ENCODE peak calls at places on chromosomes 3 and 15, in five cellular contexts. H, Y, B, K and E are unnamed samples.

GRCh38 chr3:27714692-27715453 is 7.2 kb downstream of the EOMES start:
- DNase-seq in K (peak; percentile 58), B (peak; percentile 42), Y (peak; percentile 77), H (no peak), E (peak; percentile 62)

GRCh38 chr3:8204846-8205624 is 296.6 kb upstream of the LMCD1 start:
- DNase-seq in K (no peak), B (no peak), H (peak; percentile 3), Y (no peak), E (peak; percentile 94)

GRCh38 chr3:79162653-79163052 is 605.1 kb downstream of the ROBO1 start:
- DNase-seq in Y (no peak), B (no peak), H (peak; percentile 2), K (no peak), E (no peak)

GRCh38 chr15:27480141-27480530 is 509.2 kb downstream of the GABRG3 start:
- DNase-seq in H (no peak), Y (no peak), K (no peak), B (no peak), E (no peak)

GRCh38 chr3:157159037-157159761 is 748 bp downstream of the CCNL1 start:
- DNase-seq in H (peak; percentile 62), Y (peak; percentile 90), B (peak; percentile 84), K (peak; percentile 64), E (peak; percentile 87)

GRCh38 chr15:84609818-84610525 is 9.2 kb downstream of the ZSCAN2 start:
- DNase-seq in H (no peak), K (no peak), B (no peak), Y (no peak), E (no peak)

GRCh38 chr15:53457479-53457878 is 302.0 kb downstream of the WDR72 start:
- DNase-seq in B (no peak), Y (no peak), H (no peak), K (no peak), E (no peak)

GRCh38 chr3:30795176-30795575 is 99.3 kb downstream of the GADL1 start:
- DNase-seq in B (no peak), Y (no peak), H (no peak), K (no peak), E (no peak)

GRCh38 chr3:48656061-48656840 is 6.4 kb downstream of the CELSR3 start:
- DNase-seq in H (peak; percentile 77), K (peak; percentile 78), Y (peak; percentile 94), B (no peak), E (peak; percentile 91)

GRCh38 chr15:89657691-89658200 is 2.5 kb upstream of the KIF7 start:
- DNase-seq in Y (no peak), B (no peak), K (no peak), H (no peak), E (no peak)

GRCh38 chr3:81279481-81280273 is 481.8 kb downstream of the GBE1 start:
- DNase-seq in K (no peak), H (peak; percentile 7), Y (no peak), B (no peak), E (no peak)

GRCh38 chr15:90868261-90868689 is at the start of gene FURIN:
- DNase-seq in Y (no peak), K (no peak), H (no peak), B (no peak), E (peak; percentile 86)

GRCh38 chr15:65979316-65979715 is 110.0 kb downstream of the RAB11A start:
- DNase-seq in K (no peak), Y (no peak), H (no peak), B (no peak), E (peak; percentile 79)

GRCh38 chr3:72427575-72427974 is 420.7 kb downstream of the SHQ1 start:
- DNase-seq in B (no peak), K (no peak), H (no peak), Y (no peak), E (no peak)

GRCh38 chr3:126270145-126270811 is 86.9 kb downstream of the KLF15 start:
- DNase-seq in Y (peak; percentile 93), K (peak; percentile 95), H (peak; percentile 83), B (peak; percentile 62), E (peak; percentile 24)

GRCh38 chr15:50140097-50140496 is 21.1 kb upstream of the ATP8B4 start:
- DNase-seq in H (no peak), K (no peak), Y (no peak), B (no peak), E (no peak)

GRCh38 chr3:195094211-195094921 is 176.6 kb downstream of the XXYLT1 start:
- DNase-seq in Y (peak; percentile 61), H (no peak), B (no peak), K (no peak), E (no peak)

GRCh38 chr3:67551366-67552016 is 102.9 kb downstream of the SUCLG2 start:
- DNase-seq in Y (no peak), H (no peak), B (no peak), K (no peak), E (no peak)

GRCh38 chr3:123576119-123576518 is 8.7 kb downstream of the HACD2 start:
- DNase-seq in K (no peak), B (no peak), H (peak; percentile 20), Y (no peak), E (no peak)

GRCh38 chr3:26428992-26429391 is 193.6 kb upstream of the LRRC3B start:
- DNase-seq in K (no peak), H (no peak), Y (no peak), B (no peak), E (no peak)

GRCh38 chr15:52080031-52080430 is 32.5 kb downstream of the BCL2L10 start:
- DNase-seq in H (peak; percentile 32), Y (no peak), B (no peak), K (no peak), E (peak; percentile 91)

GRCh38 chr3:154730221-154730620 is 300.2 kb upstream of the GPR149 start:
- DNase-seq in H (no peak), B (no peak), K (no peak), Y (no peak), E (peak; percentile 24)

GRCh38 chr15:44087578-44088190 is 107.4 kb downstream of the FRMD5 start:
- DNase-seq in B (no peak), Y (no peak), K (no peak), H (peak; percentile 85), E (peak; percentile 86)

GRCh38 chr3:146975476-146975875 is 370.3 kb upstream of the PLSCR5 start:
- DNase-seq in K (no peak), H (no peak), Y (no peak), B (no peak), E (no peak)

GRCh38 chr15:24861014-24861690 is 93.6 kb upstream of the SNRPN start:
- DNase-seq in K (no peak), Y (no peak), B (no peak), H (no peak), E (peak; percentile 70)

GRCh38 chr3:133573054-133573628 is 345 bp upstream of the CDV3 start:
- DNase-seq in Y (peak; percentile 100), K (peak; percentile 100), H (peak; percentile 100), B (peak; percentile 100), E (peak; percentile 100)

GRCh38 chr3:157294953-157295352 is 135.0 kb upstream of the CCNL1 start:
- DNase-seq in Y (no peak), H (no peak), K (no peak), B (no peak), E (no peak)

GRCh38 chr3:70127192-70127591 is 127.7 kb downstream of the SAMMSON start:
- DNase-seq in B (no peak), H (no peak), Y (no peak), K (no peak), E (no peak)

GRCh38 chr3:124995460-124995994 is 60.3 kb downstream of the HEG1 start:
- DNase-seq in B (peak; percentile 61), K (peak; percentile 55), H (peak; percentile 63), Y (no peak), E (peak; percentile 57)

GRCh38 chr3:142724682-142725351 is 983 bp downstream of the TRPC1 start:
- DNase-seq in K (no peak), B (peak; percentile 55), H (peak; percentile 34), Y (peak; percentile 69), E (no peak)

DNA sequence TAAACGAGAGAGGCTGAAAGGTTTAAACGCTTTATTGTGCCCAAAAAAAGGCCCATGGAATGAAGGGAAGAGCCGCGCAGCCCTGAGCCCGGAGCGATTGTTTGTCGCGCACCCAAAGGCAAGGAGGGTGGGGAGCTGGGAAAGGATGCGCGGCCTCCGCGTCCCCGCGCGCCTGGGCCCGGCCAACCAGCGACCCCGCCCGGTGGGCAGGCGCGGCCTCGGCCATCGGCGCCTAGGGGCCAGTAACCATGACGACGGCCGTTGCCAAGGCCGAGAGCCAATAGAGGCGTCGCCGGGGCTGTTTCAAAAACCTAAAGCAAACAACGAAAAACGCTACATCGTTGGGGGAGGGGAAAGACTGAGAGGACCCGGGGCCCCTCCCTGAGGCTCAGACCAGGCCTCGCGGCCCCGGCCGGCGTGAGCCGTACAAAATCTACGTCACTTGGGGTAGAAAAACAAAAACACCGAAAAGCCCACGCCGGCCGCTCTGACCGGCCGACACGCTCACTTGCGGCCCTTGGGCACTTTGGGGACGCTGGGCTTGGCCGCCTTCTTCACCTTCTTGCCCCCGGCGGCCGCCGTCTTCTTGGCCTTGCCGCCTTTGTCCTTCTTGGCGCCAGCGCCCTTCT is 36.2 kb downstream of the HMCES start:
- DNase-seq in H (peak; percentile 95), K (peak; percentile 75), B (peak; percentile 95), Y (peak; percentile 89), E (peak; percentile 71)
- TF ChIP-seq CTCF in H (no peak), K (no peak), B (no peak), Y (peak; percentile 26), E (no peak)

DNA sequence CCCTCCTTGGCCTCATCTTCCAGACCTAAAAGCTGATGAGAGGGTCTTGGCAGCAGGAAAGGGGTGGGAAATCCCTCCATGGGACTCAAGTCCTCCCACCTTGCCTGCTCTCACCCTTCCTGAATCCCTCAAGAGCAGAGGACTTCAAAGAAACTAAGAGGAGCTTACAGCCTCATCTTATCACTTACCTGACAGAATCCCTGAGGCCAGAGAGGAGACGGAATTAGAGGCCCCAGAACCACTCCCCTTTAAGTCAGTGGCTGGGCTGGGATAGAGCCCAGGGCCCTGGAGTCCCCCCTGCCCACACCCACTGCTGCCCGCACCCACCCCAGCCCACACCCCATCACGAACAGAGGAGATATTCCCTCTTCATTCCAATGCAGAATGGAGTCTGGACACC is 15.2 kb downstream of the LOXL1 start:
- DNase-seq in B (no peak), K (no peak), Y (no peak), H (no peak), E (no peak)
- TF ChIP-seq CTCF in B (no peak), K (no peak), Y (no peak), H (no peak), E (no peak)

DNA sequence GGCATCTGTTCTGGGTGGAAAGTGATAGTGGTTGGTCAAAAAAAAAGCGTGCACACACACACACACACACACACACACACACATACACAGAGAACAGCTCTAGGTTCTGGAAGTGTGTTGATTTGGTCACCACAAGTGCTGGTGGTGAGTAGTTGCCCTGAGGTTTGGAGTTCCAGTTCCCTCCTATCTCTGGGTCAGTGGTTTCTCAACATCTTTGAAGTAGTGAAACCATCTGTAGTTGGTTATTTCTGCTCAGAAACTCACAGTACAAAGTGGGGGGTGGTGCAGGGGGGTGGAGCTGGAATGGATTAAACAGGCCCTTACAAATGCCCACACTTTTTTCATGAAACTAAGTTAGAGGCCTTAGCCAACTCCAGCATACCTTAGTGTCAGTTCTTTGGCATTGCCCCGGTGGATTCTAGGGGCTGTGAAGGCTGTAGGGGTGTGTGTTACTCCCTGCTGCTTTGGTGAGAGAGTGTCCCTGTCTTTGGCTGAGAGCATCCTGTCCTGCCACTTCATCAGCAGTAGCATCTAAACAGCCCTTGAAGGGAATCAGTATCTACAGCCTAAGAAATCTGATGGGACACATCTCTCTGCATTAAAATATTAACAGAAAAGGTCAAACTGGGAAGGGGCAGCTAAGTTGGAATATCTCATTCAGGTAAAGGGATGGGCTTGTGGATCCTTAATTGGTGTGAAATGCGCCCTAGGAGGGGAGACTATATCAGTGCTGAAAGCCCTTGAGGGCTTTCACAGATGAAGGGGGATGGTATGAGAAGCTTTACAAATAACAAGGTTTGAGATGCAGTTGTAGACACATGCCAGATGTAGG is 20.6 kb downstream of the SMAD3 start:
- DNase-seq in B (no peak), H (peak; percentile 96), Y (no peak), K (no peak), E (peak; percentile 66)
- TF ChIP-seq CTCF in B (no peak), H (no peak), Y (no peak), K (no peak), E (no peak)

GRCh38 chr15:31250033-31250432 is 76.6 kb upstream of the KLF13 start:
- DNase-seq in Y (peak; percentile 39), K (no peak), B (no peak), H (no peak), E (no peak)
- TF ChIP-seq CTCF in Y (no peak), K (no peak), B (no peak), H (no peak), E (no peak)